ENCODE peak calls at places on chromosomes 11 and 22, in eight cellular contexts. P is fibroblast of the conjunctiva; F is iPS DF 19.7; E is NCI-H1930; S is HS-5; T is WTC11; U is non-pigmented ciliary epithelial cell; Q is activated CD4-positive, alpha-beta T cell treated with anti-CD3 and anti-CD28 coated beads, Interleukin-2, amount 50 U/mL, for 1 hour. Z is an unnamed sample.

GRCh38 chr11:117075186-117075585 is 23.0 kb downstream of the SIK3 start:
- DNase-seq in F (no peak), U (no peak), P (no peak), S (no peak), T (no peak), Q (no peak), E (no peak), Z (no peak)

GRCh38 chr22:49827853-49828598 is at the start of gene BRD1:
- DNase-seq in E (peak; percentile 67), P (no peak), S (no peak), T (no peak), F (no peak), U (no peak), Q (peak; percentile 50), Z (peak; percentile 54)

GRCh38 chr11:99325807-99326206 is 305.1 kb downstream of the CNTN5 start:
- DNase-seq in S (peak; percentile 94), Q (no peak), U (peak; percentile 77), P (peak; percentile 70), T (no peak), E (no peak), F (no peak), Z (no peak)

GRCh38 chr22:34866501-34867171 is 199.3 kb upstream of the ISX start:
- DNase-seq in Q (no peak), U (no peak), P (no peak), E (no peak), T (no peak), F (no peak), S (no peak), Z (no peak)

GRCh38 chr11:3036419-3036818 is 20.8 kb downstream of the CARS1 start:
- DNase-seq in S (no peak), F (no peak), U (no peak), E (no peak), P (no peak), T (no peak), Q (no peak), Z (no peak)

GRCh38 chr11:15199693-15200092 is 85.0 kb downstream of the INSC start:
- DNase-seq in S (no peak), P (peak; percentile 23), T (no peak), E (no peak), Q (no peak), U (no peak), F (no peak), Z (no peak)

GRCh38 chr11:95095858-95096587 is 6.4 kb downstream of the ENDOD1 start:
- DNase-seq in P (peak; percentile 40), Q (no peak), T (no peak), F (no peak), S (peak; percentile 32), U (no peak), E (no peak), Z (no peak)

GRCh38 chr11:44029507-44029845 is 18.3 kb upstream of the ACCSL start:
- DNase-seq in E (no peak), Q (no peak), P (no peak), S (no peak), U (no peak), F (no peak), T (no peak), Z (no peak)

GRCh38 chr11:17738350-17739207 is 4.0 kb downstream of the KCNC1 start:
- DNase-seq in S (no peak), F (no peak), E (no peak), P (no peak), Q (no peak), U (no peak), T (peak; percentile 66), Z (no peak)

GRCh38 chr11:125949271-125950177 is 3.7 kb downstream of the VSIG10L2 start:
- DNase-seq in Q (no peak), S (no peak), T (no peak), F (no peak), P (no peak), E (no peak), U (no peak), Z (no peak)

GRCh38 chr22:49124588-49124987 is 703.1 kb downstream of the BRD1 start:
- DNase-seq in S (no peak), Q (no peak), F (no peak), P (no peak), E (no peak), T (no peak), U (no peak), Z (no peak)

GRCh38 chr11:67373916-67374570 is 645 bp upstream of the CLCF1 start:
- DNase-seq in F (no peak), S (peak; percentile 97), U (peak; percentile 77), P (peak; percentile 94), E (no peak), T (peak; percentile 77), Q (peak; percentile 46), Z (no peak)

GRCh38 chr22:45832959-45833580 is 143.9 kb downstream of the WNT7B start:
- DNase-seq in U (no peak), T (no peak), Q (no peak), P (no peak), S (no peak), E (no peak), F (no peak), Z (no peak)

GRCh38 chr11:34269031-34269430 is 88.8 kb downstream of the ABTB2 start:
- DNase-seq in U (no peak), P (no peak), F (no peak), T (no peak), S (no peak), Q (no peak), E (no peak), Z (no peak)